ENCODE peak calls at places on chromosomes 2 and 18, in nine cellular contexts. O is right atrium auricular region; V is coronary artery; G is GM23248; J is mesenchymal stem cell; C is endodermal cell; Y is CD4-positive, alpha-beta T cell; U is CD8-positive, alpha-beta T cell; E is DND-41. F is an unnamed sample.

GRCh38 chr2:225010804-225011203 is 31.5 kb downstream of the DOCK10 start:
- DNase-seq in U (no peak), C (no peak), V (no peak), Y (no peak), O (no peak), E (no peak), G (peak), J (peak), F (peak)

GRCh38 chr18:26190506-26190905 is 35.7 kb upstream of the TAF4B start:
- DNase-seq in J (no peak), Y (peak), V (no peak), E (peak), G (no peak), C (no peak), U (peak), O (no peak), F (no peak)

GRCh38 chr2:157874997-157875719 is 972 bp downstream of the ACVR1 start:
- DNase-seq in O (peak), E (no peak), G (peak), J (peak), U (peak), Y (peak), C (peak), V (peak), F (no peak)

GRCh38 chr2:237547841-237548416 is 18.4 kb upstream of the PRLH start:
- DNase-seq in V (no peak), J (peak), G (no peak), U (no peak), E (no peak), C (peak), O (no peak), Y (no peak), F (no peak)

GRCh38 chr2:232489516-232490220 is 2.0 kb upstream of the ECEL1 start:
- DNase-seq in O (no peak), E (no peak), C (peak), U (no peak), Y (no peak), V (no peak), G (no peak), J (no peak), F (no peak)

GRCh38 chr2:23976883-23977282 is 33.0 kb upstream of the MFSD2B start:
- DNase-seq in Y (no peak), U (no peak), G (no peak), V (no peak), E (no peak), C (no peak), O (no peak), J (no peak), F (no peak)

GRCh38 chr2:6167592-6168138 is 475.5 kb downstream of the SOX11 start:
- DNase-seq in V (no peak), E (no peak), J (no peak), G (no peak), Y (no peak), C (no peak), O (no peak), U (no peak), F (no peak)

GRCh38 chr2:65349863-65350262 is 82.5 kb downstream of the SPRED2 start:
- DNase-seq in V (no peak), O (no peak), U (no peak), E (peak), C (no peak), G (peak), Y (no peak), J (peak), F (no peak)

GRCh38 chr2:7378642-7379041 is 461.4 kb downstream of the RNF144A start:
- DNase-seq in Y (no peak), J (no peak), G (no peak), C (no peak), U (no peak), E (no peak), V (no peak), O (no peak), F (no peak)

GRCh38 chr2:128554151-128554769 is 235.6 kb upstream of the HS6ST1 start:
- DNase-seq in J (no peak), G (no peak), E (no peak), U (no peak), Y (no peak), C (no peak), O (no peak), V (no peak), F (no peak)

GRCh38 chr2:239583879-239584859 is 183.3 kb upstream of the HDAC4 start:
- DNase-seq in J (no peak), G (no peak), Y (no peak), O (no peak), V (no peak), E (no peak), U (no peak), C (no peak), F (no peak)

GRCh38 chr2:176592230-176592629 is 323.0 kb downstream of the MTX2 start:
- DNase-seq in G (no peak), C (no peak), J (no peak), V (no peak), E (no peak), O (no peak), Y (no peak), U (no peak), F (no peak)

GRCh38 chr2:40405440-40405839 is 46.5 kb downstream of the SLC8A1 start:
- DNase-seq in Y (no peak), V (no peak), C (no peak), U (no peak), O (no peak), E (no peak), G (peak), J (peak), F (no peak)

GRCh38 chr2:122100371-122101150 is 345.1 kb downstream of the TSN start:
- DNase-seq in V (no peak), J (no peak), G (peak), Y (no peak), C (peak), E (no peak), O (no peak), U (no peak), F (no peak)

GRCh38 chr18:32930695-32931301 is 158.0 kb upstream of the KLHL14 start:
- DNase-seq in G (peak), O (no peak), J (peak), C (no peak), U (no peak), V (no peak), E (no peak), Y (no peak), F (no peak)

GRCh38 chr18:13513015-13513414 is 213.3 kb downstream of the FAM210A start:
- DNase-seq in Y (no peak), O (peak), E (no peak), U (no peak), C (peak), J (no peak), G (no peak), V (peak), F (no peak)

GRCh38 chr2:110101280-110101844 is 14.3 kb downstream of the MALL start:
- DNase-seq in E (peak), V (peak), U (no peak), O (peak), Y (no peak), C (peak), J (peak), G (peak), F (peak)

GRCh38 chr18:63216911-63217311 is 102.7 kb downstream of the BCL2 start:
- DNase-seq in U (peak), O (no peak), Y (no peak), C (no peak), V (no peak), G (peak), E (peak), J (peak), F (no peak)

GRCh38 chr2:147800316-147800715 is 44.5 kb upstream of the ACVR2A start:
- DNase-seq in V (no peak), O (no peak), C (no peak), Y (no peak), U (no peak), J (no peak), G (no peak), E (no peak), F (no peak)

GRCh38 chr2:217434183-217434620 is 568.6 kb downstream of the TNS1 start:
- DNase-seq in G (peak), Y (no peak), V (peak), E (peak), U (no peak), C (peak), J (peak), O (peak), F (no peak)

GRCh38 chr18:23452728-23453656 is at the start of gene RIOK3:
- DNase-seq in E (peak), J (peak), U (peak), Y (peak), G (peak), V (peak), C (peak), O (peak), F (peak)

GRCh38 chr18:26103579-26103978 is 13.2 kb upstream of the SS18 start:
- DNase-seq in E (peak), V (no peak), G (no peak), J (no peak), U (peak), C (peak), Y (peak), O (no peak), F (no peak)

GRCh38 chr2:39059366-39059952 is 61.4 kb downstream of the SOS1 start:
- DNase-seq in E (no peak), Y (no peak), J (peak), G (peak), O (no peak), V (no peak), U (no peak), C (no peak), F (peak)

GRCh38 chr2:11254100-11254536 is 90.3 kb downstream of the ROCK2 start:
- DNase-seq in Y (no peak), V (no peak), C (no peak), G (no peak), U (no peak), O (no peak), J (peak), E (no peak), F (peak)

GRCh38 chr2:128624956-128625355 is 306.3 kb upstream of the HS6ST1 start:
- DNase-seq in G (no peak), J (no peak), U (no peak), V (no peak), O (no peak), Y (no peak), C (no peak), E (no peak), F (no peak)

GRCh38 chr2:84494070-84494469 is 22.2 kb upstream of the DNAH6 start:
- DNase-seq in G (peak), C (no peak), Y (no peak), V (no peak), E (no peak), J (peak), U (no peak), O (no peak), F (no peak)

GRCh38 chr2:132754867-132755472 is 85.0 kb upstream of the LYPD1 start:
- DNase-seq in G (no peak), O (no peak), U (no peak), Y (no peak), C (no peak), J (no peak), E (no peak), V (no peak), F (no peak)

GRCh38 chr18:13260114-13260926 is 41.8 kb downstream of the LDLRAD4 start:
- DNase-seq in E (no peak), C (peak), G (peak), U (no peak), V (peak), O (no peak), Y (no peak), J (no peak), F (no peak)

GRCh38 chr18:69680128-69680527 is 267.5 kb downstream of the CD226 start:
- DNase-seq in J (no peak), Y (no peak), U (no peak), G (no peak), E (no peak), O (no peak), C (no peak), V (no peak), F (no peak)

GRCh38 chr18:36454848-36455458 is 157.4 kb downstream of the FHOD3 start:
- DNase-seq in O (no peak), Y (no peak), E (no peak), G (no peak), U (no peak), C (no peak), V (no peak), J (no peak), F (no peak)

GRCh38 chr2:64478502-64479230 is 24.7 kb downstream of the LGALSL start:
- DNase-seq in V (no peak), C (no peak), O (no peak), G (no peak), J (no peak), U (no peak), Y (no peak), E (no peak), F (no peak)

GRCh38 chr2:176636376-176636775 is 367.1 kb downstream of the MTX2 start:
- DNase-seq in J (no peak), O (no peak), C (no peak), Y (no peak), V (no peak), G (peak), E (no peak), U (no peak), F (no peak)

GRCh38 chr18:58405107-58405898 is 223.6 kb downstream of the ALPK2 start:
- DNase-seq in G (no peak), U (no peak), O (no peak), Y (no peak), E (no peak), C (peak), V (no peak), J (no peak), F (no peak)
- H3K27ac ChIP-seq in G (no peak), U (no peak), O (no peak), Y (no peak), E (no peak), C (no peak), V (no peak), J (no peak), F (no peak)

DNA sequence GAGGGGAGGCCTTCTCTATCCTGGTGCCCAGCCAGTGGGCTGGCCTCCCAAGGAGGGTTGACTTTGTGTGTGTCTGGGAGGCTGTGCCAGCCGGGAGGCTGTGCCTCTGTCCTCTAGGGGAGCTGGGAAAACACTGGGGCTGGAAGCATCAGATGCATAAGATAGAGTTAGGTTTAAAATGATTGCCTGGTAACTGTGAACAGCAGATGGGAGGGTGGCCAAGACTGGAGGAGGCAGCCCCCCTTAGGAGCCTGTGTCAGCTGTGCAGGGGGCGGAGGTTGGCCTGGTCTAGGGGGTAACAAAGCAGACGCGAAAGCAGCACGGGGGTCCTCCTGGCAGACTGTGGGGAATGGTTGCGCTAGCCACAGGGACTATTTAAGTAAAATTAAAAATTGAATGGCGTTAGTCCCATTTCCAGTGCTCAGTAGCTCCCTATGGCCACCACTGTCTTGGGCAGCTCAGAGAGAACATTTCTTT is 1.3 kb downstream of the ING5 start:
- DNase-seq in J (no peak), U (no peak), C (no peak), Y (no peak), O (no peak), V (no peak), E (no peak), G (peak), F (no peak)
- H3K27ac ChIP-seq in J (no peak), U (peak), C (no peak), Y (peak), O (no peak), V (peak), E (peak), G (peak), F (peak)

GRCh38 chr2:118807668-118808428 is 39.6 kb downstream of the EN1 start:
- DNase-seq in U (no peak), C (peak), J (no peak), E (no peak), V (no peak), G (no peak), O (no peak), Y (no peak), F (no peak)
- H3K27ac ChIP-seq in U (no peak), C (no peak), J (no peak), E (no peak), V (no peak), G (peak), O (no peak), Y (no peak), F (no peak)

DNA sequence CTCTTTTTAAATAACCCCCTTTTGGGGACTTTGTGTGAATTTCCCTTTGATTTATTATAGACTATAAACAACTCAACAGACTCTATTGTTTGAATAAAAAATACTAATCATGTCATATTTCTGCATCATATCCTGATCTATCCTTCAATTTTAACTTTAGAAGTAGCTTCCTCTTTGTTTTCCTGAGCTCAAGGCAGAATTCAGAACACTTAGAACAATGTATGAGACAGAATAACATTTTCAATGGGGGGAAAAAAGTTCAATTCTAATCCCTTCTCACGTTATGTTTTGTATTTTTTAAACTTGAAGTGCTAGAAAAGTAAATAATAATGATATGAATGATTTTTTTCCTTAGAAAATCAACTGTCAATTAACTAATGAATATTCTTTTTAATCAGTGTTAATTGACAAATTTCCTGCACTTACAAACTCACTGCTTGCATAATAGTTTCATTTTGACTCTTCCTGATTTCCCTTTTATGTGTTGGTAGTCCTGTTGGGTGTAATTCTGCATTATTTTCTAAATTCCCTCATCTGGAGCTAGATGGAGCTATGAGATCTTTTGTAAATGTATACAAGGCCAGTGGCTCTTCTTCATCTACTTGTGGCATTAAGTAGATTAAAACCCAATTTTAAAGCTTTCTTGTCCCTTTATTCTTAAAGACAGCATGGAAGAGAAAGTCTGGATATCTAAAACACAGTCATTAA is 326.1 kb downstream of the PARD3B start:
- DNase-seq in Y (no peak), E (no peak), C (no peak), O (no peak), J (peak), V (no peak), G (peak), U (no peak), F (peak)
- H3K27ac ChIP-seq in Y (no peak), E (no peak), C (no peak), O (no peak), J (no peak), V (no peak), G (no peak), U (no peak), F (no peak)

DNA sequence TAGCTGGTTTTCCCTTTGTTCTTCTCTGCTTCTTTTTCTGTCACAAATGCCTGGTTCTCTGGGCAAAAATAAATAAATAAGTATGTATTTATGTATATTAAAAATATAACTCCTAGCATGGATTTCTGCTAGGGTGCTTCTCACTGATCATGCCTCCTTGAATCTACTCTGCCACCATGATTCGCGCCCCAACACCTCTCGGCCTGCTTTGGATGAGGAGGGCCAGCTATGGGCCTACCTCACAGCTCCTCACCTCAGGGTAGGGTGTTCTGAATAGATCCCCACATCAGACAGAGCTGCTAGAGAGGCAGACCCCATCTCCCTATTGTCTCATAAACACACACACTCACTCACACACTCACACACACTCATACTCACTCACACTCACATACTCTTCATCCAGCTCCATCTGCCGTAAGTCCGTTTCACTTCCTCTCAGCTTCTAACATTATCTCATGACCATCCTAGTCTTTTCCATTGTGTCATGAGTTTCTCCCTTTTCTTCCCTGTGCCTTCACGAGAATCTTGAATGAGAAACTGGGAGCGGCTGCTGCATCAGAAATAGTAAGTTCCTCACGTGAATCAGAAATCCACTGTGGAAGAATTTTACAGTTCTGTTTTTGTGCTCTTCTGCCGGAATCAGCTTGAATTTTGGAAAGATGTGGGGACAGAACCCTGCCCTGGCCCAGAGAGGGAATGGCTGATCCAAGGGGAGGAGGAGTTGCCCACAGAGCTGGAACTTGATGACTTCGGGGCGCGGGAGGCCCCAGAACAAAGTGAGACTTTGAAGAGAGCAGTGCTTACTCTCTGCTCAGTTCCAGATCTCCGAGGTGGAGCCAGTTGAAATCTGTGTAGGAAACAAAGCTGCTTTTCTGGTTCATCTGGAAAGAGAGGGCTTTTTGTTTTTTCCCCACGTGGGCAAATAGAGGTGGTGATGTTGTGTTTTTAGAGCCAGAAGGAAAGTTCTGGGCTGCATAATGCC is 20.9 kb downstream of the ANXA4 start:
- DNase-seq in C (no peak), V (no peak), Y (no peak), U (no peak), O (no peak), G (peak), J (no peak), E (no peak), F (no peak)
- H3K27ac ChIP-seq in C (no peak), V (peak), Y (no peak), U (no peak), O (peak), G (peak), J (no peak), E (no peak), F (no peak)

GRCh38 chr2:127406454-127406853 is 11.8 kb upstream of the PROC start:
- DNase-seq in Y (no peak), C (no peak), J (peak), O (peak), V (no peak), G (peak), U (no peak), E (no peak), F (no peak)

GRCh38 chr2:127405252-127405605 is 13.0 kb upstream of the PROC start:
- DNase-seq in E (no peak), J (peak), U (no peak), C (no peak), V (no peak), Y (no peak), O (peak), G (no peak), F (no peak)

GRCh38 chr2:127403460-127403859 is 14.8 kb upstream of the PROC start:
- DNase-seq in O (peak), J (no peak), C (peak), G (no peak), Y (no peak), U (no peak), E (no peak), V (no peak), F (no peak)

GRCh38 chr2:127407091-127407490 is 11.1 kb upstream of the PROC start:
- DNase-seq in J (no peak), E (no peak), C (no peak), G (no peak), O (no peak), Y (no peak), V (no peak), U (no peak), F (no peak)

GRCh38 chr2:127404466-127405251 is 13.6 kb upstream of the PROC start:
- DNase-seq in E (no peak), U (no peak), O (peak), G (no peak), Y (no peak), C (peak), V (no peak), J (no peak), F (no peak)
- H3K27ac ChIP-seq in E (no peak), U (no peak), O (no peak), G (no peak), Y (no peak), C (no peak), V (peak), J (no peak), F (peak)

GRCh38 chr18:54960197-54960596 is 936 bp upstream of the CCDC68 start:
- DNase-seq in G (no peak), U (no peak), C (no peak), O (no peak), V (no peak), Y (no peak), E (no peak), J (peak), F (no peak)

GRCh38 chr18:54962919-54963645 is 3.8 kb upstream of the CCDC68 start:
- DNase-seq in U (no peak), J (no peak), C (no peak), E (no peak), O (no peak), G (no peak), Y (no peak), V (no peak), F (no peak)

GRCh38 chr18:54958711-54959625 is at the start of gene CCDC68:
- DNase-seq in Y (no peak), U (no peak), V (no peak), E (no peak), J (peak), G (peak), C (peak), O (no peak), F (no peak)

GRCh38 chr18:54961868-54962267 is 2.6 kb upstream of the CCDC68 start:
- DNase-seq in Y (no peak), U (no peak), E (no peak), V (no peak), O (no peak), J (peak), C (no peak), G (no peak), F (no peak)

GRCh38 chr18:54961016-54961423 is 1.8 kb upstream of the CCDC68 start:
- DNase-seq in O (no peak), E (no peak), C (no peak), J (peak), G (no peak), V (no peak), U (no peak), Y (no peak), F (no peak)
- H3K27ac ChIP-seq in O (no peak), E (no peak), C (no peak), J (no peak), G (no peak), V (no peak), U (no peak), Y (no peak), F (no peak)

F was measured in Panc1.